ENCODE peak calls at places on chromosomes 3 and 15, in four cellular contexts. D is GM12892, Z is H1, V is K562. X is an unnamed sample.

GRCh38 chr3:155701882-155702465 is 42.9 kb downstream of the PLCH1 start:
- DNase-seq in D (no peak), Z (no peak), V (peak), X (no peak)

GRCh38 chr15:77187751-77188464 is 117.0 kb upstream of the TSPAN3 start:
- DNase-seq in D (no peak), Z (no peak), V (no peak), X (no peak)

GRCh38 chr3:123085293-123085949 is 18.6 kb downstream of the PDIA5 start:
- DNase-seq in D (no peak), Z (no peak), V (no peak), X (no peak)

GRCh38 chr3:167372138-167372537 is 8.0 kb downstream of the ZBBX start:
- DNase-seq in D (no peak), Z (no peak), V (no peak), X (no peak)

GRCh38 chr3:49053543-49053942 is 24.3 kb upstream of the IMPDH2 start:
- DNase-seq in D (no peak), Z (no peak), V (no peak), X (no peak)

GRCh38 chr3:27090265-27091041 is 278.7 kb downstream of the NEK10 start:
- DNase-seq in D (no peak), Z (no peak), V (no peak), X (no peak)

GRCh38 chr3:72738752-72739520 is 109.3 kb downstream of the SHQ1 start:
- DNase-seq in D (peak), Z (no peak), V (peak), X (peak)

GRCh38 chr3:41209646-41210045 is 10.3 kb downstream of the CTNNB1 start:
- DNase-seq in D (no peak), Z (no peak), V (no peak), X (no peak)

GRCh38 chr3:136869282-136869681 is 7.3 kb downstream of the NCK1 start:
- DNase-seq in D (no peak), Z (no peak), V (no peak), X (no peak)

GRCh38 chr15:62856466-62857246 is 185.9 kb upstream of the TPM1 start:
- DNase-seq in D (no peak), Z (no peak), V (no peak), X (no peak)

GRCh38 chr3:152197451-152197850 is 71.3 kb upstream of the MBNL1 start:
- DNase-seq in D (no peak), Z (no peak), V (no peak), X (no peak)

GRCh38 chr3:158105710-158106438 is at the start of gene SHOX2:
- DNase-seq in D (no peak), Z (no peak), V (peak), X (no peak)

GRCh38 chr3:142211034-142211433 is 14.4 kb downstream of the GK5 start:
- DNase-seq in D (no peak), Z (no peak), V (no peak), X (no peak)
- TF ChIP-seq TAF1 in D (no peak), Z (no peak), V (no peak), X (no peak)

GRCh38 chr15:67254238-67255175 is at the start of the genes AAGAB and IQCH:
- DNase-seq in D (peak), Z (peak), V (peak), X (peak)
- TF ChIP-seq POLR2A in D (peak), Z (peak), V (peak), X (peak)

DNA sequence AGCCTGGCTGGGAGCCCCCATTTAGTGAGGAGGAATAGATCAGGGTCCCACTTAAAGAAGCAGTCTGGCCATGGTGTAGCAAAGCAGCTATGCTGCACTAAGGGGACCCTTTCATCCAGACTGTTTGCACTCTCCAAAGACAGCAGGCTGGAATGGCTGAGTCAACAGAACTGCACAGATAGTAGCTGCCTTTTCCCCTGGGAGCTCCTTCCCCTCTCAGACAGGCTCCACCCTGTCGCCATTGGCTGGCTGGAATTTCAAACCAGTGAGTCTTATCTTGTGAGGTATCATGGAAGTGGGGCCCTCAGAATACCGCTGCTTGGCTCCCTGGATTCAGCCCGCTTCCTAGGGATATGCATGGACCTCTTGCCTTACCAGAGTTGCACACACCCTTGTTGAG is 117.1 kb downstream of the EPHA6 start:
- DNase-seq in D (no peak), Z (no peak), V (no peak), X (no peak)
- TF ChIP-seq TAF1 in D (no peak), Z (no peak), V (no peak), X (no peak)

GRCh38 chr3:171228228-171228627 is 201.7 kb upstream of the SLC2A2 start:
- DNase-seq in D (no peak), Z (no peak), V (no peak), X (no peak)
- TF ChIP-seq POLR2A in D (no peak), Z (no peak), V (no peak), X (no peak)

X was measured in GM12891.